ENCODE peak calls at places on chromosomes 7 and 10, in six cellular contexts. U, Q, G, X, Y and B are unnamed samples.

GRCh38 chr10:58554316-58554715 is 41.6 kb downstream of the BICC1 start:
- DNase-seq in U (no peak), Q (no peak), G (no peak), X (no peak), Y (no peak), B (no peak)

GRCh38 chr7:78019457-78020130 is 221.0 kb downstream of the PHTF2 start:
- DNase-seq in U (peak; percentile 38), Q (peak; percentile 93), G (peak; percentile 45), X (peak; percentile 70), Y (no peak), B (peak; percentile 69)

GRCh38 chr10:6476989-6477388 is 103.1 kb downstream of the PRKCQ start:
- DNase-seq in U (no peak), Q (no peak), G (no peak), X (no peak), Y (no peak), B (no peak)

GRCh38 chr7:157407512-157408257 is 70.9 kb downstream of the DNAJB6 start:
- DNase-seq in U (no peak), Q (no peak), G (no peak), X (no peak), Y (no peak), B (no peak)

GRCh38 chr10:95391570-95392249 is 100.9 kb upstream of the PDLIM1 start:
- DNase-seq in U (no peak), Q (peak; percentile 20), G (no peak), X (no peak), Y (no peak), B (no peak)

GRCh38 chr7:138563808-138564207 is 103.7 kb downstream of the TRIM24 start:
- DNase-seq in U (no peak), Q (no peak), G (no peak), X (no peak), Y (no peak), B (no peak)

GRCh38 chr10:91575044-91575610 is 57.7 kb downstream of the PPP1R3C start:
- DNase-seq in U (no peak), Q (no peak), G (no peak), X (no peak), Y (no peak), B (no peak)

GRCh38 chr10:33631991-33632390 is 297.5 kb upstream of the NRP1 start:
- DNase-seq in U (no peak), Q (no peak), G (no peak), X (no peak), Y (no peak), B (no peak)

GRCh38 chr10:129662386-129662785 is 195.3 kb downstream of the MGMT start:
- DNase-seq in U (no peak), Q (no peak), G (no peak), X (no peak), Y (no peak), B (no peak)

GRCh38 chr7:98571006-98571405 is 46.1 kb upstream of the NPTX2 start:
- DNase-seq in U (no peak), Q (no peak), G (no peak), X (no peak), Y (no peak), B (no peak)

GRCh38 chr7:94324380-94325120 is 70.1 kb upstream of the COL1A2 start:
- DNase-seq in U (no peak), Q (no peak), G (no peak), X (no peak), Y (no peak), B (no peak)

GRCh38 chr10:114544045-114544659 is 113.9 kb downstream of the ABLIM1 start:
- DNase-seq in U (no peak), Q (no peak), G (no peak), X (peak; percentile 60), Y (peak; percentile 66), B (peak; percentile 65)

GRCh38 chr10:71379118-71379781 is 17.5 kb upstream of the CDH23 start:
- DNase-seq in U (no peak), Q (no peak), G (no peak), X (no peak), Y (no peak), B (no peak)

GRCh38 chr10:480928-481551 is 208.4 kb downstream of the DIP2C start:
- DNase-seq in U (no peak), Q (no peak), G (no peak), X (no peak), Y (no peak), B (no peak)

GRCh38 chr7:135661311-135662122 is 797 bp upstream of the STMP1 start:
- DNase-seq in U (no peak), Q (peak; percentile 46), G (peak; percentile 25), X (no peak), Y (no peak), B (no peak)

GRCh38 chr7:3754488-3755365 is 453.7 kb downstream of the SDK1 start:
- DNase-seq in U (peak; percentile 3), Q (no peak), G (no peak), X (no peak), Y (no peak), B (no peak)

GRCh38 chr10:70551971-70552422 is 50.5 kb downstream of the PRF1 start:
- DNase-seq in U (no peak), Q (no peak), G (peak; percentile 80), X (no peak), Y (no peak), B (no peak)

GRCh38 chr10:99984201-99984600 is 25.5 kb downstream of the DNMBP start:
- DNase-seq in U (no peak), Q (no peak), G (no peak), X (no peak), Y (peak; percentile 53), B (no peak)

GRCh38 chr10:70510453-70510852 is 31.9 kb downstream of the PALD1 start:
- DNase-seq in U (no peak), Q (no peak), G (no peak), X (no peak), Y (no peak), B (no peak)

GRCh38 chr7:151135866-151136514 is 31.5 kb downstream of the GBX1 start:
- DNase-seq in U (no peak), Q (no peak), G (no peak), X (no peak), Y (no peak), B (peak; percentile 19)

GRCh38 chr7:152856351-152856750 is 96.8 kb downstream of the ACTR3B start:
- DNase-seq in U (no peak), Q (no peak), G (no peak), X (no peak), Y (no peak), B (no peak)

GRCh38 chr10:121947931-121948330 is 20.1 kb upstream of the ATE1 start:
- DNase-seq in U (no peak), Q (no peak), G (no peak), X (no peak), Y (no peak), B (no peak)

GRCh38 chr10:119651514-119652327 is 541 bp downstream of the BAG3 start:
- DNase-seq in U (no peak), Q (peak; percentile 27), G (no peak), X (no peak), Y (no peak), B (peak; percentile 38)

GRCh38 chr7:66452165-66452564 is 176.5 kb upstream of the KCTD7 start:
- DNase-seq in U (no peak), Q (no peak), G (peak; percentile 24), X (no peak), Y (no peak), B (no peak)

GRCh38 chr10:89206402-89207180 is 526 bp downstream of the CH25H start:
- DNase-seq in U (no peak), Q (no peak), G (no peak), X (no peak), Y (no peak), B (peak; percentile 7)

GRCh38 chr10:10847313-10847712 is 170.4 kb upstream of the CELF2 start:
- DNase-seq in U (no peak), Q (no peak), G (no peak), X (no peak), Y (no peak), B (no peak)

GRCh38 chr7:98284335-98285036 is 3.0 kb downstream of the BRI3 start:
- DNase-seq in U (no peak), Q (no peak), G (peak; percentile 51), X (no peak), Y (no peak), B (no peak)

GRCh38 chr7:64999165-65000004 is 7.1 kb downstream of the ERV3-1 start:
- DNase-seq in U (no peak), Q (peak; percentile 93), G (peak; percentile 98), X (no peak), Y (peak; percentile 19), B (no peak)
- TF ChIP-seq POLR2AphosphoS5 in U (no peak), Q (peak; percentile 98), G (no peak), X (no peak), Y (no peak), B (no peak)

GRCh38 chr10:17115683-17116082 is 13.9 kb downstream of the CUBN start:
- DNase-seq in U (no peak), Q (no peak), G (no peak), X (no peak), Y (no peak), B (no peak)
- TF ChIP-seq TAF1 in U (no peak), Q (no peak), G (no peak), X (no peak), Y (no peak), B (no peak)

GRCh38 chr10:69317175-69318086 is 39.1 kb downstream of the HK1 start:
- DNase-seq in U (no peak), Q (peak; percentile 92), G (no peak), X (peak; percentile 59), Y (no peak), B (peak; percentile 56)

GRCh38 chr10:69318997-69319727 is 40.9 kb downstream of the HK1 start:
- DNase-seq in U (no peak), Q (peak; percentile 64), G (no peak), X (peak; percentile 51), Y (no peak), B (peak; percentile 45)

GRCh38 chr10:69319911-69320316 is 41.6 kb downstream of the HK1 start:
- DNase-seq in U (no peak), Q (no peak), G (no peak), X (no peak), Y (no peak), B (no peak)

GRCh38 chr10:69316313-69317059 is 38.2 kb downstream of the HK1 start:
- DNase-seq in U (no peak), Q (no peak), G (no peak), X (no peak), Y (no peak), B (no peak)

GRCh38 chr10:69318087-69318996 is 40.0 kb downstream of the HK1 start:
- DNase-seq in U (peak; percentile 29), Q (peak; percentile 98), G (no peak), X (peak; percentile 96), Y (peak; percentile 44), B (peak; percentile 98)
- TF ChIP-seq POLR2A in U (no peak), Q (no peak), G (no peak), X (no peak), Y (peak; percentile 81), B (peak; percentile 44)

GRCh38 chr7:112419543-112420130 is 30.6 kb upstream of the IFRD1 start:
- DNase-seq in U (no peak), Q (no peak), G (no peak), X (no peak), Y (no peak), B (no peak)

GRCh38 chr7:112421666-112422486 is 28.4 kb upstream of the IFRD1 start:
- DNase-seq in U (no peak), Q (peak; percentile 18), G (peak; percentile 74), X (no peak), Y (no peak), B (no peak)

GRCh38 chr7:112420236-112420945 is 29.9 kb upstream of the IFRD1 start:
- DNase-seq in U (no peak), Q (no peak), G (peak; percentile 74), X (no peak), Y (no peak), B (no peak)

GRCh38 chr7:112423987-112424386 is 26.3 kb upstream of the IFRD1 start:
- DNase-seq in U (no peak), Q (no peak), G (no peak), X (no peak), Y (no peak), B (no peak)

GRCh38 chr7:112422842-112423496 is 27.3 kb upstream of the IFRD1 start:
- DNase-seq in U (peak; percentile 60), Q (peak; percentile 90), G (peak; percentile 89), X (no peak), Y (no peak), B (no peak)
- TF ChIP-seq POLR2AphosphoS5 in U (no peak), Q (no peak), G (no peak), X (no peak), Y (no peak), B (no peak)